ENCODE peak calls at places on chromosomes 6 and 20, in four cellular contexts. One of them, this sample, is unnamed.

GRCh38 chr20:5945963-5946362 is 4.4 kb downstream of the TRMT6 start:
- DNase-seq in stimulated activated CD4-positive, alpha-beta T cell treated with anti-CD3 and anti-CD28 coated beads, Interleukin-1b, Interleukin-23, amount 100 ng/mL, for 24 hours: no peak
- DNase-seq in left ventricle myocardium inferior: no peak
- DNase-seq in HT1080: peak
- DNase-seq in this sample: peak

GRCh38 chr6:2734517-2735076 is 16.1 kb downstream of the MYLK4 start:
- DNase-seq in stimulated activated CD4-positive, alpha-beta T cell treated with anti-CD3 and anti-CD28 coated beads, Interleukin-1b, Interleukin-23, amount 100 ng/mL, for 24 hours: no peak
- DNase-seq in left ventricle myocardium inferior: no peak
- DNase-seq in HT1080: no peak
- DNase-seq in this sample: peak

GRCh38 chr20:19820520-19821211 is 62.6 kb downstream of the RIN2 start:
- DNase-seq in stimulated activated CD4-positive, alpha-beta T cell treated with anti-CD3 and anti-CD28 coated beads, Interleukin-1b, Interleukin-23, amount 100 ng/mL, for 24 hours: no peak
- DNase-seq in HT1080: no peak
- DNase-seq in left ventricle myocardium inferior: no peak
- DNase-seq in this sample: no peak

GRCh38 chr20:53805895-53806384 is 212.3 kb upstream of the ZNF217 start:
- DNase-seq in left ventricle myocardium inferior: no peak
- DNase-seq in stimulated activated CD4-positive, alpha-beta T cell treated with anti-CD3 and anti-CD28 coated beads, Interleukin-1b, Interleukin-23, amount 100 ng/mL, for 24 hours: no peak
- DNase-seq in HT1080: peak
- DNase-seq in this sample: peak

GRCh38 chr20:63029358-63030121 is 22.8 kb upstream of the BHLHE23 start:
- DNase-seq in left ventricle myocardium inferior: peak
- DNase-seq in HT1080: no peak
- DNase-seq in stimulated activated CD4-positive, alpha-beta T cell treated with anti-CD3 and anti-CD28 coated beads, Interleukin-1b, Interleukin-23, amount 100 ng/mL, for 24 hours: no peak
- DNase-seq in this sample: peak

GRCh38 chr20:4555188-4555893 is 166.4 kb upstream of the PRND start:
- DNase-seq in left ventricle myocardium inferior: no peak
- DNase-seq in HT1080: peak
- DNase-seq in stimulated activated CD4-positive, alpha-beta T cell treated with anti-CD3 and anti-CD28 coated beads, Interleukin-1b, Interleukin-23, amount 100 ng/mL, for 24 hours: no peak
- DNase-seq in this sample: peak

GRCh38 chr6:1643830-1644445 is 34.2 kb downstream of the FOXC1 start:
- DNase-seq in HT1080: no peak
- DNase-seq in stimulated activated CD4-positive, alpha-beta T cell treated with anti-CD3 and anti-CD28 coated beads, Interleukin-1b, Interleukin-23, amount 100 ng/mL, for 24 hours: no peak
- DNase-seq in left ventricle myocardium inferior: no peak
- DNase-seq in this sample: no peak

GRCh38 chr6:137095651-137096238 is 51.0 kb upstream of the IL20RA start:
- DNase-seq in HT1080: no peak
- DNase-seq in stimulated activated CD4-positive, alpha-beta T cell treated with anti-CD3 and anti-CD28 coated beads, Interleukin-1b, Interleukin-23, amount 100 ng/mL, for 24 hours: no peak
- DNase-seq in left ventricle myocardium inferior: no peak
- DNase-seq in this sample: no peak

GRCh38 chr6:138428943-138429616 is 25.1 kb downstream of the HEBP2 start:
- DNase-seq in HT1080: peak
- DNase-seq in left ventricle myocardium inferior: no peak
- DNase-seq in stimulated activated CD4-positive, alpha-beta T cell treated with anti-CD3 and anti-CD28 coated beads, Interleukin-1b, Interleukin-23, amount 100 ng/mL, for 24 hours: no peak
- DNase-seq in this sample: peak

GRCh38 chr6:106562001-106562400 is 67.3 kb downstream of the RTN4IP1 start:
- DNase-seq in HT1080: no peak
- DNase-seq in stimulated activated CD4-positive, alpha-beta T cell treated with anti-CD3 and anti-CD28 coated beads, Interleukin-1b, Interleukin-23, amount 100 ng/mL, for 24 hours: no peak
- DNase-seq in left ventricle myocardium inferior: no peak
- DNase-seq in this sample: peak